ENCODE peak calls at places on chromosomes 6 and 20, in eight cellular contexts. One of them, this sample, is unnamed. For H3K9me3 and H3K4me1, the result is how much of the 10 kb centered on the place peaks cover.

GRCh38 chr6:47655719-47656595 is 42.4 kb upstream of the ADGRF4 start:
- DNase-seq in uterus: no peak
- DNase-seq in body of pancreas: no peak
- DNase-seq in CD8-positive, alpha-beta memory T cell: no peak
- DNase-seq in OCI-LY7: no peak
- DNase-seq in HepG2: no peak
- DNase-seq in mammary epithelial cell: peak
- DNase-seq in neural progenitor cell: peak
- DNase-seq in this sample: no peak

GRCh38 chr6:7922596-7922995 is 12.0 kb upstream of the TXNDC5 start:
- DNase-seq in uterus: no peak
- DNase-seq in body of pancreas: no peak
- DNase-seq in CD8-positive, alpha-beta memory T cell: no peak
- DNase-seq in OCI-LY7: no peak
- DNase-seq in HepG2: no peak
- DNase-seq in mammary epithelial cell: no peak
- DNase-seq in neural progenitor cell: no peak
- DNase-seq in this sample: no peak

GRCh38 chr20:38217791-38218565 is 42.6 kb downstream of the KIAA1755 start:
- DNase-seq in uterus: peak
- DNase-seq in body of pancreas: peak
- DNase-seq in CD8-positive, alpha-beta memory T cell: no peak
- DNase-seq in OCI-LY7: no peak
- DNase-seq in HepG2: peak
- DNase-seq in mammary epithelial cell: peak
- DNase-seq in neural progenitor cell: peak
- DNase-seq in this sample: no peak

GRCh38 chr6:1027109-1027794 is 284.6 kb upstream of the FOXQ1 start:
- DNase-seq in uterus: no peak
- DNase-seq in body of pancreas: no peak
- DNase-seq in CD8-positive, alpha-beta memory T cell: no peak
- DNase-seq in OCI-LY7: no peak
- DNase-seq in HepG2: no peak
- DNase-seq in mammary epithelial cell: peak
- DNase-seq in neural progenitor cell: no peak
- DNase-seq in this sample: no peak

GRCh38 chr6:158789115-158789917 is 29.9 kb downstream of the EZR start:
- DNase-seq in uterus: no peak
- DNase-seq in body of pancreas: no peak
- DNase-seq in CD8-positive, alpha-beta memory T cell: peak
- DNase-seq in OCI-LY7: peak
- DNase-seq in HepG2: no peak
- DNase-seq in mammary epithelial cell: no peak
- DNase-seq in neural progenitor cell: no peak
- DNase-seq in this sample: no peak

GRCh38 chr20:7232796-7233195 is 465.3 kb downstream of the BMP2 start:
- DNase-seq in uterus: no peak
- DNase-seq in body of pancreas: no peak
- DNase-seq in CD8-positive, alpha-beta memory T cell: no peak
- DNase-seq in OCI-LY7: no peak
- DNase-seq in HepG2: no peak
- DNase-seq in mammary epithelial cell: peak
- DNase-seq in neural progenitor cell: no peak
- DNase-seq in this sample: no peak

GRCh38 chr6:82040405-82041221 is 206.9 kb downstream of the IBTK start:
- DNase-seq in uterus: peak
- DNase-seq in body of pancreas: peak
- DNase-seq in CD8-positive, alpha-beta memory T cell: no peak
- DNase-seq in OCI-LY7: peak
- DNase-seq in HepG2: peak
- DNase-seq in mammary epithelial cell: peak
- DNase-seq in neural progenitor cell: peak
- DNase-seq in this sample: no peak

GRCh38 chr20:50054626-50055511 is 58.1 kb downstream of the UBE2V1 start:
- DNase-seq in uterus: peak
- DNase-seq in body of pancreas: no peak
- DNase-seq in CD8-positive, alpha-beta memory T cell: no peak
- DNase-seq in OCI-LY7: no peak
- DNase-seq in HepG2: peak
- DNase-seq in mammary epithelial cell: no peak
- DNase-seq in neural progenitor cell: peak
- DNase-seq in this sample: no peak

GRCh38 chr6:156390621-156391378 is 386.4 kb upstream of the ARID1B start:
- DNase-seq in uterus: no peak
- DNase-seq in body of pancreas: no peak
- DNase-seq in CD8-positive, alpha-beta memory T cell: no peak
- DNase-seq in OCI-LY7: peak
- DNase-seq in HepG2: no peak
- DNase-seq in mammary epithelial cell: no peak
- DNase-seq in neural progenitor cell: no peak
- DNase-seq in this sample: no peak

GRCh38 chr20:37358366-37359150 is 12.6 kb downstream of the SRC start:
- DNase-seq in uterus: no peak
- DNase-seq in body of pancreas: no peak
- DNase-seq in CD8-positive, alpha-beta memory T cell: no peak
- DNase-seq in OCI-LY7: no peak
- DNase-seq in HepG2: no peak
- DNase-seq in mammary epithelial cell: peak
- DNase-seq in neural progenitor cell: no peak
- DNase-seq in this sample: no peak

GRCh38 chr6:12924911-12925310 is 208.3 kb downstream of the PHACTR1 start:
- DNase-seq in uterus: no peak
- DNase-seq in body of pancreas: no peak
- DNase-seq in CD8-positive, alpha-beta memory T cell: no peak
- DNase-seq in OCI-LY7: no peak
- DNase-seq in HepG2: no peak
- DNase-seq in mammary epithelial cell: no peak
- DNase-seq in neural progenitor cell: no peak
- DNase-seq in this sample: no peak

GRCh38 chr6:13290335-13290734 is 38.0 kb downstream of the TBC1D7 start:
- DNase-seq in uterus: no peak
- DNase-seq in body of pancreas: no peak
- DNase-seq in CD8-positive, alpha-beta memory T cell: no peak
- DNase-seq in OCI-LY7: no peak
- DNase-seq in HepG2: no peak
- DNase-seq in mammary epithelial cell: no peak
- DNase-seq in neural progenitor cell: no peak
- DNase-seq in this sample: no peak

GRCh38 chr20:56788041-56788670 is 159.1 kb downstream of the TFAP2C start:
- DNase-seq in uterus: no peak
- DNase-seq in body of pancreas: peak
- DNase-seq in CD8-positive, alpha-beta memory T cell: no peak
- DNase-seq in OCI-LY7: no peak
- DNase-seq in HepG2: peak
- DNase-seq in mammary epithelial cell: peak
- DNase-seq in neural progenitor cell: no peak
- DNase-seq in this sample: no peak

GRCh38 chr6:143536461-143536865 is 24.9 kb upstream of the FUCA2 start:
- DNase-seq in uterus: peak
- DNase-seq in body of pancreas: peak
- DNase-seq in CD8-positive, alpha-beta memory T cell: peak
- DNase-seq in OCI-LY7: peak
- DNase-seq in HepG2: no peak
- DNase-seq in mammary epithelial cell: peak
- DNase-seq in neural progenitor cell: no peak
- DNase-seq in this sample: no peak

GRCh38 chr20:63974402-63975200 is 4.8 kb downstream of the SAMD10 start:
- DNase-seq in uterus: no peak
- DNase-seq in body of pancreas: no peak
- DNase-seq in CD8-positive, alpha-beta memory T cell: no peak
- DNase-seq in OCI-LY7: no peak
- DNase-seq in HepG2: no peak
- DNase-seq in mammary epithelial cell: no peak
- DNase-seq in neural progenitor cell: no peak
- DNase-seq in this sample: no peak

GRCh38 chr20:63163596-63164560 is 52.1 kb downstream of the YTHDF1 start:
- DNase-seq in uterus: no peak
- DNase-seq in body of pancreas: no peak
- DNase-seq in CD8-positive, alpha-beta memory T cell: no peak
- DNase-seq in OCI-LY7: no peak
- DNase-seq in HepG2: no peak
- DNase-seq in mammary epithelial cell: no peak
- DNase-seq in neural progenitor cell: peak
- DNase-seq in this sample: no peak

GRCh38 chr6:28315628-28316027 is 20.3 kb downstream of the ZSCAN31 start:
- DNase-seq in uterus: no peak
- DNase-seq in body of pancreas: no peak
- DNase-seq in CD8-positive, alpha-beta memory T cell: no peak
- DNase-seq in OCI-LY7: no peak
- DNase-seq in HepG2: no peak
- DNase-seq in mammary epithelial cell: peak
- DNase-seq in neural progenitor cell: no peak
- DNase-seq in this sample: no peak

GRCh38 chr20:29741894-29742698 is 1515.4 kb upstream of the DEFB115 start:
- DNase-seq in uterus: no peak
- DNase-seq in body of pancreas: no peak
- DNase-seq in CD8-positive, alpha-beta memory T cell: no peak
- DNase-seq in OCI-LY7: no peak
- DNase-seq in HepG2: no peak
- DNase-seq in mammary epithelial cell: no peak
- DNase-seq in neural progenitor cell: no peak
- DNase-seq in this sample: no peak

GRCh38 chr20:29744071-29744470 is 1513.4 kb upstream of the DEFB115 start:
- DNase-seq in uterus: no peak
- DNase-seq in body of pancreas: no peak
- DNase-seq in CD8-positive, alpha-beta memory T cell: no peak
- DNase-seq in OCI-LY7: no peak
- DNase-seq in HepG2: no peak
- DNase-seq in mammary epithelial cell: no peak
- DNase-seq in neural progenitor cell: no peak
- DNase-seq in this sample: no peak

GRCh38 chr20:29742699-29743100 is 1514.8 kb upstream of the DEFB115 start:
- DNase-seq in uterus: no peak
- DNase-seq in body of pancreas: no peak
- DNase-seq in CD8-positive, alpha-beta memory T cell: no peak
- DNase-seq in OCI-LY7: no peak
- DNase-seq in HepG2: no peak
- DNase-seq in mammary epithelial cell: no peak
- DNase-seq in neural progenitor cell: no peak
- DNase-seq in this sample: no peak

GRCh38 chr20:29741594-29741893 is 1515.9 kb upstream of the DEFB115 start:
- DNase-seq in uterus: no peak
- DNase-seq in body of pancreas: no peak
- DNase-seq in CD8-positive, alpha-beta memory T cell: no peak
- DNase-seq in OCI-LY7: no peak
- DNase-seq in HepG2: no peak
- DNase-seq in mammary epithelial cell: no peak
- DNase-seq in neural progenitor cell: no peak
- DNase-seq in this sample: no peak

DNA sequence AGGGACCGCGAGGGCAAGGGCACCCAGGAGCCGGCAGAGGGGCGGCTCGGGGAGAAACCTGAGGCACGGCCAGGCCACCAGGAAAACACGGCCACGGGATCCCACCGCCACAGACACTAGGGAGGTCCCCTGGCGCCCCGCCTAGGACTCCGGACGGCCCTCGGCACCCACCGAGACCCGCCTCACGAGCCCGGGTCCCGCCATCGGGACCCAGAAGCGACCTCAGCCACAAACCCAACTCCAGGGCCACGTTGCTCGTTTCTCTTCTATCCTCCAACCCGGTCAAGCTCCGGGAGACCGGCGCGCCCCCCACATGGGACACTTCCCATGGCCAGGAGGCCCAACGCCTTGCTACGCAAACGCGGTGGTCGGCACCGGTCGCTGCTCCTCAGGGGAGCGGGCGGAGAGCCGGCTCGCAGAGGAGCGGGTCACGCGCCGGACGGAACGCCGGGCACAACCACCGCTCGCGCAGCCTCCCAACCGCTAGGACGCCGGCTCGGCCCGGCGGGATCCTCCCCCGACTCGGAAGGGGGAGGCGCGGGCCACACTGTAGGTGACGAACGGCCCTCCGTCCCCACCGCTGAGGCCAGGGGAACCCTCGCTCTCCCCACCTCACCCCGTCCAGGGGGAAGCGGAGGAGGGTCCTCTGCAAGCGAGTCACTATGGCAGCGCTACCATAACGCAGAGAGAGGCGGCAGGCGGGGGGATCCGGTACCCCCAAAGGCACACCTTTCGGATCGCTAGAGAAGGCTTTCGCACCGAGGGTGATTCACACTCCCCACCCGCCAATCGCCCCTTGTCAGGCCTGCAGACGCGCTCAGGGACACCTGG is 1514.1 kb upstream of the DEFB115 start:
- DNase-seq in uterus: no peak
- DNase-seq in body of pancreas: no peak
- DNase-seq in CD8-positive, alpha-beta memory T cell: no peak
- DNase-seq in OCI-LY7: no peak
- DNase-seq in HepG2: no peak
- DNase-seq in mammary epithelial cell: no peak
- DNase-seq in neural progenitor cell: no peak
- DNase-seq in this sample: no peak
- H3K9me3 ChIP-seq in uterus: under half
- H3K9me3 ChIP-seq in body of pancreas: under half
- H3K9me3 ChIP-seq in CD8-positive, alpha-beta memory T cell: under half
- H3K9me3 ChIP-seq in OCI-LY7: under half
- H3K9me3 ChIP-seq in HepG2: half or more
- H3K9me3 ChIP-seq in mammary epithelial cell: under half
- H3K9me3 ChIP-seq in neural progenitor cell: under half
- H3K9me3 ChIP-seq in this sample: half or more

GRCh38 chr6:154737424-154737823 is 4.2 kb downstream of the SCAF8 start:
- DNase-seq in uterus: no peak
- DNase-seq in body of pancreas: no peak
- DNase-seq in CD8-positive, alpha-beta memory T cell: no peak
- DNase-seq in OCI-LY7: no peak
- DNase-seq in HepG2: no peak
- DNase-seq in mammary epithelial cell: no peak
- DNase-seq in neural progenitor cell: no peak
- DNase-seq in this sample: no peak
- H3K4me1 ChIP-seq in uterus: under half
- H3K4me1 ChIP-seq in body of pancreas: half or more
- H3K4me1 ChIP-seq in CD8-positive, alpha-beta memory T cell: half or more
- H3K4me1 ChIP-seq in OCI-LY7: under half
- H3K4me1 ChIP-seq in HepG2: half or more
- H3K4me1 ChIP-seq in mammary epithelial cell: under half
- H3K4me1 ChIP-seq in neural progenitor cell: under half
- H3K4me1 ChIP-seq in this sample: under half

GRCh38 chr6:136225496-136225895 is 24.6 kb downstream of the MTFR2 start:
- DNase-seq in uterus: peak
- DNase-seq in body of pancreas: no peak
- DNase-seq in CD8-positive, alpha-beta memory T cell: no peak
- DNase-seq in OCI-LY7: no peak
- DNase-seq in HepG2: no peak
- DNase-seq in mammary epithelial cell: peak
- DNase-seq in neural progenitor cell: no peak
- DNase-seq in this sample: no peak
- H3K4me3 ChIP-seq in uterus: no peak
- H3K4me3 ChIP-seq in body of pancreas: no peak
- H3K4me3 ChIP-seq in CD8-positive, alpha-beta memory T cell: no peak
- H3K4me3 ChIP-seq in OCI-LY7: no peak
- H3K4me3 ChIP-seq in HepG2: peak
- H3K4me3 ChIP-seq in mammary epithelial cell: no peak
- H3K4me3 ChIP-seq in neural progenitor cell: no peak
- H3K4me3 ChIP-seq in this sample: no peak

DNA sequence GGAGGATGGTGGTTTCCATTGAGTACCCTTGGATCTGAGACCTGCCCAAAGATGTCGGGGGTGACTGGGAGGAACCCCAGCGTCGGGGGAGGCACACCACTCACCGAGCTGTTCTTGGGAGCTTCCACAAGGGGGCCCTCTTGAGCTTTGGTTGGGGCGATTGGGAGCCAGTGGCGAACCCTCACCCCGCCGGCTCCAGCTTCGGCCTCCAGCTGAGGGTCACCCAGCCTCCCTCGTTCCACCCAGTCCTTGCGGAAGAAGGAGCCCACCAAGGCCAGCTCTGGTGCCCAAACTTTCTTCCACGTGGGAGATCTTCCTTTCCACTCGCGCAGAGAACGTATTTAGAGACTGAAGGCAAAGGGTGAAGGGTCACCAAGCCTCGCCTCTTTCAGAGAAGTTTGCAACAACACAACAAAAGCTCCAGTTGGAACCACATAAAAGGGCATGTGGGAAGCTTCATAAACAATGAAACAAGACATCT is 33.6 kb downstream of the APCDD1L start:
- DNase-seq in uterus: no peak
- DNase-seq in body of pancreas: no peak
- DNase-seq in CD8-positive, alpha-beta memory T cell: peak
- DNase-seq in OCI-LY7: peak
- DNase-seq in HepG2: peak
- DNase-seq in mammary epithelial cell: peak
- DNase-seq in neural progenitor cell: peak
- DNase-seq in this sample: peak
- H3K9me3 ChIP-seq in uterus: under half
- H3K9me3 ChIP-seq in body of pancreas: under half
- H3K9me3 ChIP-seq in CD8-positive, alpha-beta memory T cell: under half
- H3K9me3 ChIP-seq in OCI-LY7: under half
- H3K9me3 ChIP-seq in HepG2: under half
- H3K9me3 ChIP-seq in mammary epithelial cell: under half
- H3K9me3 ChIP-seq in neural progenitor cell: under half
- H3K9me3 ChIP-seq in this sample: under half

This sample was measured in tibial nerve.